ENCODE peak calls at places on chromosomes 11 and 22, in four cellular contexts. R is GM12878, V is hepatocyte, U is adrenal gland. M is an unnamed sample.
A peak's percentile ranks its signal among the peaks of the same experiment; 100 is the strongest.

GRCh38 chr11:75509201-75509600 is 16.5 kb downstream of the GDPD5 start:
- DNase-seq in R (no peak), V (no peak), U (no peak), M (no peak)

GRCh38 chr11:109522116-109522755 is 100.2 kb downstream of the C11orf87 start:
- DNase-seq in R (no peak), V (no peak), U (no peak), M (no peak)

GRCh38 chr11:68956142-68956541 is 24.6 kb downstream of the MRGPRD start:
- DNase-seq in R (no peak), V (no peak), U (no peak), M (no peak)

GRCh38 chr11:121063728-121064127 is 37.3 kb upstream of the TECTA start:
- DNase-seq in R (no peak), V (no peak), U (no peak), M (no peak)

GRCh38 chr11:130478204-130478701 is 29.8 kb downstream of the ADAMTS15 start:
- DNase-seq in R (no peak), V (peak; percentile 73), U (peak; percentile 88), M (peak; percentile 92)

GRCh38 chr11:75781831-75782230 is 13.3 kb downstream of the DGAT2 start:
- DNase-seq in R (no peak), V (no peak), U (no peak), M (no peak)

GRCh38 chr22:18968011-18968749 is 32.1 kb upstream of the PRODH start:
- DNase-seq in R (no peak), V (peak; percentile 76), U (no peak), M (no peak)

GRCh38 chr11:25766332-25767015 is 565.5 kb upstream of the ANO3 start:
- DNase-seq in R (no peak), V (no peak), U (no peak), M (no peak)

GRCh38 chr11:127330044-127330443 is 329.5 kb upstream of the KIRREL3 start:
- DNase-seq in R (no peak), V (no peak), U (no peak), M (no peak)

GRCh38 chr11:115623021-115623451 is 118.8 kb upstream of the CADM1 start:
- DNase-seq in R (no peak), V (peak; percentile 80), U (peak; percentile 82), M (peak; percentile 93)

GRCh38 chr22:36554101-36554500 is 25.1 kb upstream of the EIF3D start:
- DNase-seq in R (no peak), V (no peak), U (no peak), M (no peak)

GRCh38 chr11:46322759-46323158 is 24.5 kb upstream of the DGKZ start:
- DNase-seq in R (no peak), V (no peak), U (no peak), M (peak; percentile 32)

GRCh38 chr11:87878373-87878779 is 296.9 kb downstream of the RAB38 start:
- DNase-seq in R (no peak), V (peak; percentile 57), U (peak; percentile 21), M (no peak)

GRCh38 chr11:24709928-24710565 is 213.2 kb downstream of the LUZP2 start:
- DNase-seq in R (no peak), V (no peak), U (no peak), M (no peak)

GRCh38 chr11:11982461-11982860 is 26.0 kb downstream of the DKK3 start:
- DNase-seq in R (no peak), V (no peak), U (no peak), M (no peak)

GRCh38 chr11:29271616-29272015 is 745.2 kb downstream of the KCNA4 start:
- DNase-seq in R (no peak), V (no peak), U (no peak), M (no peak)

GRCh38 chr22:24429411-24430365 is 2.3 kb downstream of the ADORA2A start:
- DNase-seq in R (no peak), V (no peak), U (peak; percentile 73), M (peak; percentile 73)

GRCh38 chr11:61586792-61587430 is 6.0 kb upstream of the SYT7 start:
- DNase-seq in R (no peak), V (peak; percentile 39), U (no peak), M (no peak)

GRCh38 chr11:85922367-85922766 is 67.2 kb downstream of the CCDC83 start:
- DNase-seq in R (peak; percentile 39), V (no peak), U (no peak), M (no peak)

GRCh38 chr11:114321621-114322257 is 25.5 kb downstream of the NNMT start:
- DNase-seq in R (no peak), V (no peak), U (no peak), M (peak; percentile 56)

GRCh38 chr11:5597953-5598352 is 1.5 kb downstream of the TRIM6 start:
- DNase-seq in R (no peak), V (no peak), U (no peak), M (no peak)

GRCh38 chr22:31488988-31489617 is 539 bp downstream of the EIF4ENIF1 start:
- DNase-seq in R (no peak), V (peak; percentile 66), U (peak; percentile 43), M (peak; percentile 30)

GRCh38 chr11:128716661-128717210 is 22.9 kb downstream of the FLI1 start:
- DNase-seq in R (no peak), V (no peak), U (no peak), M (peak; percentile 72)

GRCh38 chr11:15035283-15035682 is 38.1 kb upstream of the CALCB start:
- DNase-seq in R (no peak), V (no peak), U (no peak), M (no peak)

GRCh38 chr11:58861533-58861932 is 17.0 kb upstream of the GLYATL2 start:
- DNase-seq in R (no peak), V (no peak), U (no peak), M (no peak)

GRCh38 chr11:68403424-68403823 is 57.1 kb upstream of the PPP6R3 start:
- DNase-seq in R (no peak), V (no peak), U (no peak), M (no peak)

GRCh38 chr11:122663764-122664163 is 8.2 kb downstream of the UBASH3B start:
- DNase-seq in R (no peak), V (no peak), U (no peak), M (peak; percentile 64)

GRCh38 chr22:29469755-29470154 is 10.3 kb upstream of the NEFH start:
- DNase-seq in R (no peak), V (peak; percentile 46), U (no peak), M (no peak)

GRCh38 chr11:27277843-27278242 is 85.2 kb downstream of the CCDC34 start:
- DNase-seq in R (no peak), V (no peak), U (no peak), M (no peak)

GRCh38 chr11:118338637-118339061 is 3.9 kb downstream of the CD3D start:
- DNase-seq in R (no peak), V (peak; percentile 81), U (no peak), M (no peak)

GRCh38 chr11:64028398-64029115 is 7.2 kb upstream of the FLRT1 start:
- DNase-seq in R (no peak), V (peak; percentile 78), U (no peak), M (no peak)

GRCh38 chr11:43969543-43969942 is 27.1 kb downstream of the C11orf96 start:
- DNase-seq in R (no peak), V (no peak), U (no peak), M (no peak)

GRCh38 chr11:46026616-46027293 is 94.5 kb downstream of the PHF21A start:
- DNase-seq in R (no peak), V (no peak), U (peak; percentile 31), M (no peak)

GRCh38 chr11:8340299-8340698 is 76.6 kb upstream of the LMO1 start:
- DNase-seq in R (no peak), V (peak; percentile 28), U (no peak), M (no peak)

GRCh38 chr11:1119282-1120146 is 38.2 kb upstream of the MUC5AC start:
- DNase-seq in R (no peak), V (no peak), U (peak; percentile 1), M (no peak)

DNA sequence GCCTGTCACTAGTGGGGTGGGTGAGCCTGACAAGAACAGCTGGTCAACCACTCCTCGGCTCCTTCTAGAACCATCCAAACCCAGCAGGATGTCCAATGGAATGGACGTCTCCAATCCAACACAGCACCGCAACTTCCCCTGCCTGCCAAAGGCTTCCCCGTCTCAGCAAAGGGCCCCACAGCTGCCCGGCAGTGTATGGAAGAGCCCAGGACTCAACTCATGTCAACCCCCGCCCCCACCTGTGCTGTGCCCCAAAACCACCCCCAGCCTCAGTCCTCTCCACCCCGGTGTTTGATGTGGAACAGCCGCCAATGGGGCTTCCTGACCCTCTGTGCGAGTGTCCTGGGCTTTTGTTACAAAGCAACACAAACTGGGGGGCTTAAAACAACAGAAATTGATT is 223.8 kb downstream of the CTTN start:
- DNase-seq in R (no peak), V (no peak), U (no peak), M (no peak)
- H3K9me3 ChIP-seq in R (no peaks in the 10 kb centered on the region), V (no peaks in the 10 kb centered on the region), U (no peaks in the 10 kb centered on the region), M (no peaks in the 10 kb centered on the region)

GRCh38 chr11:34897171-34897870 is 18.9 kb downstream of the APIP start:
- DNase-seq in R (no peak), V (no peak), U (no peak), M (no peak)
- H3K9me3 ChIP-seq in R (peaks cover 27% of the 10 kb centered on the region), V (peaks cover 23% of the 10 kb centered on the region), U (peaks cover 18% of the 10 kb centered on the region), M (peaks cover 25% of the 10 kb centered on the region)

DNA sequence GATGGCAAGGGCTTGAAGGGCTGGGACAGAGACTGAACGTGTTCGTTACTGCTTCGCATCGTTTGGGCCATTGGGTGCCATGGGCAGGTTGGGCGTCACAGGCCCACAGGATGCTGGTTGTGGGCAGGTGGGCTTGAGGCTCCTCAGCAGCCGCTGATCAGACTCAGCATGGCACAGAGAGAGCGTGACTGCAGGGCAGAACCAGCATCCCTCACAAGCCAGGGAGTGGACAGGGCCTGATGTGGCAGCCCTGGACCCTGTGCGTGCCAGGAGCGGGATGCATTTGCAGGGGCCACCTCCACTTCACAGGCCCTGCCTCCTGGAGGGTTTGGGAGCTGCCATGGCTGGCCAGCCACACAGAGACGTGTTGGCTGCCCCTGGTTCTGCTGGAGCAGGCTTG is 1228.3 kb downstream of the BRD1 start:
- DNase-seq in R (no peak), V (no peak), U (no peak), M (no peak)
- H3K9me3 ChIP-seq in R (no peaks in the 10 kb centered on the region), V (no peaks in the 10 kb centered on the region), U (no peaks in the 10 kb centered on the region), M (no peaks in the 10 kb centered on the region)

DNA sequence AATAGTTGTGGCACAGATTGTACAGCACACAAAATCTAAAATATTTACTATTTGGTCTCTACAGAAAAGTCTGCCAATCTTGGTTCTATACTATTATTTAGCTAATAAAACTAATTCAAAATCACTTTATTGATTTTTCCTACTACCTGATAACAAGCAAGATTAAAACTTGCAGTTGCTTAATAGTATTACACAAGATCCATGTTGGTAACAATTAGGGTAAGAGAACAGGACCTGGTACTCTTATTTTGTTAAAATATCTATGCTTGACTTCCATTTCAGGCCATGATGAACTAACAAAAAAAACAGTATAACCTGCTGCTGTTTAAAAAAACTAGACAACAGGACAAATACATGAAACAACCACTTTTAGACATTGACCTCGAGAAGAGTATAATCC is 52.4 kb downstream of the CWF19L2 start:
- DNase-seq in R (no peak), V (no peak), U (no peak), M (no peak)
- H3K9me3 ChIP-seq in R (no peaks in the 10 kb centered on the region), V (no peaks in the 10 kb centered on the region), U (no peaks in the 10 kb centered on the region), M (no peaks in the 10 kb centered on the region)

GRCh38 chr22:49449811-49450386 is 377.8 kb downstream of the BRD1 start:
- DNase-seq in R (no peak), V (peak; percentile 30), U (no peak), M (no peak)
- H3K9me3 ChIP-seq in R (no peaks in the 10 kb centered on the region), V (no peaks in the 10 kb centered on the region), U (no peaks in the 10 kb centered on the region), M (no peaks in the 10 kb centered on the region)

DNA sequence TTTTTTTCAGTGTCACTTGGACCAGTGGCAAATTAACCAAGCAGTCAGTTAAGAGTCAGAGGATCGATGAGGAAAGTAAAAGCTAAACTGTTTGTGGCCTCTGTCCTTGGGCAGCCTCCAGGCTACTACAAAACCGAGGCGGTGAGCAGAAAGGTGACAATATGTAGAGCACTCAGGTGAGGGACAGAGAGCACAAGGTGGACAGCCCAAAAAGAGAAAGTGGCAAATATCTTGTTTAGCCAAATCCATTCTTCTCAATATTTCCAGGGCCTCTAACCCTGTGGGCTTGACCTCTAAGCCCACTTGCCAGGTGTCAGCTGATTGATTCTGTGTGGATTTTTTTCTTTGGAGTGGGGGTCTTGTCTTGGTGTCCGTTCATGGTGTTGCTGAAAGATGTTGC is 4202.2 kb upstream of the OR11H1 start:
- DNase-seq in R (no peak), V (no peak), U (no peak), M (no peak)
- H3K9me3 ChIP-seq in R (no peaks in the 10 kb centered on the region), V (peaks cover 8% of the 10 kb centered on the region), U (no peaks in the 10 kb centered on the region), M (no peaks in the 10 kb centered on the region)